ENCODE peak calls at places on chromosomes 3 and 15, in four cellular contexts. J is activated gamma-delta T cell treated with Interleukin-2 at 50 U/mL for 16 hours, Z is GM23338, K is astrocyte of the spinal cord. Q is an unnamed sample.

GRCh38 chr15:92451225-92451825 is 57.6 kb downstream of the ST8SIA2 start:
- DNase-seq in K (peak), J (no peak), Z (no peak), Q (no peak)

GRCh38 chr15:41695750-41696436 is 35.7 kb downstream of the MGA start:
- DNase-seq in K (peak), Z (peak), J (peak), Q (no peak)

GRCh38 chr15:89496155-89497098 is at the start of gene RHCG:
- DNase-seq in J (no peak), Z (peak), K (no peak), Q (peak)

GRCh38 chr3:84961492-84962255 is 2.9 kb downstream of the CADM2 start:
- DNase-seq in K (no peak), J (no peak), Z (no peak), Q (no peak)

GRCh38 chr3:125322166-125322565 is 53.0 kb downstream of the ZNF148 start:
- DNase-seq in Z (no peak), J (no peak), K (peak), Q (no peak)

GRCh38 chr3:43647331-43648166 is 25.7 kb upstream of the ANO10 start:
- DNase-seq in J (no peak), Z (peak), K (no peak), Q (no peak)

GRCh38 chr3:71416868-71417267 is 166.7 kb downstream of the FOXP1 start:
- DNase-seq in K (no peak), J (no peak), Z (peak), Q (peak)

GRCh38 chr3:113454057-113454456 is 12.8 kb upstream of the CFAP44 start:
- DNase-seq in Z (no peak), K (no peak), J (no peak), Q (no peak)

GRCh38 chr3:45507820-45508317 is 86.7 kb upstream of the LIMD1 start:
- DNase-seq in K (peak), Z (peak), J (no peak), Q (peak)

GRCh38 chr15:74799255-74799842 is 13.3 kb upstream of the LMAN1L start:
- DNase-seq in J (no peak), Z (no peak), K (no peak), Q (no peak)

GRCh38 chr15:51759557-51760070 is 8.2 kb downstream of the TMOD2 start:
- DNase-seq in K (peak), Z (peak), J (no peak), Q (no peak)

GRCh38 chr3:55487376-55488241 is 503 bp upstream of the WNT5A start:
- DNase-seq in J (no peak), Z (peak), K (peak), Q (peak)

GRCh38 chr3:125519678-125520562 is at the start of gene SNX4:
- DNase-seq in Z (peak), K (peak), J (peak), Q (peak)

GRCh38 chr15:31034152-31034551 is 42.7 kb upstream of the MTMR10 start:
- DNase-seq in K (no peak), Z (no peak), J (no peak), Q (peak)

GRCh38 chr15:40340740-40341400 is at the start of gene CCDC9B:
- DNase-seq in J (no peak), Z (no peak), K (peak), Q (peak)

Q was measured in T47D.